ENCODE peak calls at places on chromosomes 4 and X, in ten cellular contexts. X is IMR-90; W is COLO829; Z is SIG-M5; T is Right ventricle myocardium superior; N is Caki2; I is suprapubic skin; V is MCF 10A; P is stimulated activated CD8-positive, alpha-beta memory T cell treated with anti-CD3 and anti-CD28 coated beads, Interleukin-4, amount 100 ng/mL, for 4 hours; E is anterior cingulate cortex. O is an unnamed sample.

GRCh38 chr4:40998680-40999358 is 215.5 kb downstream of the APBB2 start:
- DNase-seq in X (peak), W (no peak), Z (no peak), T (no peak), N (no peak), I (no peak), V (peak), P (no peak), E (no peak), O (no peak)

GRCh38 chrX:70168238-70169188 is 8.8 kb upstream of the DGAT2L6 start:
- DNase-seq in X (peak), W (peak), Z (no peak), T (no peak), N (peak), I (no peak), V (peak), P (no peak), E (no peak), O (no peak)

GRCh38 chrX:15146515-15146914 is 123.4 kb downstream of the ASB9 start:
- DNase-seq in X (no peak), W (no peak), Z (no peak), T (no peak), N (no peak), I (no peak), V (peak), P (no peak), E (no peak), O (no peak)

GRCh38 chr4:149057594-149057993 is 615.4 kb upstream of the NR3C2 start:
- DNase-seq in X (no peak), W (no peak), Z (no peak), T (no peak), N (no peak), I (no peak), V (no peak), P (no peak), E (no peak), O (no peak)

GRCh38 chr4:108119199-108119800 is 49.4 kb downstream of the LEF1 start:
- DNase-seq in X (no peak), W (no peak), Z (no peak), T (no peak), N (no peak), I (no peak), V (no peak), P (no peak), E (no peak), O (no peak)

GRCh38 chr4:159227378-159227777 is 124.5 kb downstream of the RAPGEF2 start:
- DNase-seq in X (peak), W (no peak), Z (no peak), T (no peak), N (no peak), I (no peak), V (peak), P (no peak), E (no peak), O (no peak)

GRCh38 chr4:168449740-168450442 is 30.4 kb downstream of the DDX60L start:
- DNase-seq in X (peak), W (peak), Z (no peak), T (no peak), N (peak), I (no peak), V (no peak), P (no peak), E (no peak), O (no peak)

GRCh38 chr4:52577285-52577968 is 81.7 kb downstream of the USP46 start:
- DNase-seq in X (peak), W (no peak), Z (no peak), T (no peak), N (no peak), I (no peak), V (peak), P (no peak), E (no peak), O (no peak)

GRCh38 chr4:168655182-168655581 is 158.3 kb downstream of the PALLD start:
- DNase-seq in X (no peak), W (no peak), Z (no peak), T (no peak), N (no peak), I (no peak), V (no peak), P (no peak), E (no peak), O (no peak)

GRCh38 chr4:109298279-109299010 is 4.0 kb downstream of the COL25A1 start:
- DNase-seq in X (no peak), W (no peak), Z (no peak), T (no peak), N (peak), I (no peak), V (peak), P (no peak), E (no peak), O (no peak)

GRCh38 chrX:13473666-13474516 is 95.5 kb upstream of the EGFL6 start:
- DNase-seq in X (peak), W (no peak), Z (no peak), T (no peak), N (no peak), I (no peak), V (no peak), P (no peak), E (no peak), O (no peak)

GRCh38 chrX:74924449-74925209 is 623 bp downstream of the NEXMIF start:
- DNase-seq in X (no peak), W (no peak), Z (no peak), T (peak), N (no peak), I (peak), V (no peak), P (no peak), E (no peak), O (peak)

GRCh38 chr4:55399581-55399980 is 3.8 kb downstream of the TMEM165 start:
- DNase-seq in X (no peak), W (no peak), Z (no peak), T (no peak), N (no peak), I (no peak), V (no peak), P (no peak), E (no peak), O (no peak)

GRCh38 chr4:168691621-168692376 is 194.9 kb downstream of the PALLD start:
- DNase-seq in X (no peak), W (no peak), Z (no peak), T (no peak), N (no peak), I (no peak), V (no peak), P (no peak), E (no peak), O (no peak)

GRCh38 chrX:101659601-101660063 is at the start of gene ARMCX2:
- DNase-seq in X (peak), W (no peak), Z (no peak), T (peak), N (peak), I (no peak), V (no peak), P (no peak), E (peak), O (no peak)

GRCh38 chrX:20455001-20455400 is 188.3 kb upstream of the RPS6KA3 start:
- DNase-seq in X (no peak), W (no peak), Z (no peak), T (no peak), N (peak), I (no peak), V (no peak), P (no peak), E (no peak), O (no peak)

GRCh38 chrX:139762400-139763183 is 54.6 kb upstream of the MCF2 start:
- DNase-seq in X (peak), W (no peak), Z (no peak), T (no peak), N (no peak), I (no peak), V (peak), P (no peak), E (no peak), O (no peak)

GRCh38 chr4:72208421-72209075 is 176.7 kb downstream of the NPFFR2 start:
- DNase-seq in X (no peak), W (no peak), Z (no peak), T (no peak), N (no peak), I (no peak), V (peak), P (no peak), E (no peak), O (no peak)